ENCODE peak calls at places on chromosomes 12 and 14, in seven cellular contexts. Z is sigmoid colon, X is GM12865, P is testis, T is brain microvascular endothelial cell, R is heart right ventricle, D is AG04450. V is an unnamed sample.

GRCh38 chr14:75380656-75381055 is 47.2 kb upstream of the JDP2 start:
- DNase-seq in Z (no peak), X (no peak), P (peak), T (no peak), R (no peak), D (no peak), V (no peak)

GRCh38 chr14:45194964-45195363 is 58.0 kb downstream of the MIS18BP1 start:
- DNase-seq in Z (no peak), X (no peak), P (no peak), T (no peak), R (no peak), D (no peak), V (no peak)

GRCh38 chr12:4164591-4165558 is 108.7 kb upstream of the CCND2 start:
- DNase-seq in Z (peak), X (peak), P (peak), T (peak), R (peak), D (peak), V (peak)

GRCh38 chr12:17588968-17589367 is 501.0 kb downstream of the RERGL start:
- DNase-seq in Z (no peak), X (no peak), P (peak), T (no peak), R (no peak), D (no peak), V (no peak)

GRCh38 chr12:71799105-71799504 is 40.5 kb upstream of the TBC1D15 start:
- DNase-seq in Z (no peak), X (no peak), P (no peak), T (peak), R (no peak), D (no peak), V (no peak)

GRCh38 chr14:92659765-92660561 is 88.5 kb downstream of the LGMN start:
- DNase-seq in Z (no peak), X (peak), P (peak), T (no peak), R (no peak), D (no peak), V (no peak)

GRCh38 chr12:49615725-49616124 is 7.6 kb upstream of the PRPF40B start:
- DNase-seq in Z (no peak), X (no peak), P (no peak), T (no peak), R (no peak), D (no peak), V (no peak)

GRCh38 chr14:36556811-36557433 is 25.5 kb downstream of the NKX2-8 start:
- DNase-seq in Z (no peak), X (peak), P (peak), T (no peak), R (no peak), D (no peak), V (peak)

GRCh38 chr14:96098309-96098998 is 59.3 kb downstream of the C14orf132 start:
- DNase-seq in Z (no peak), X (peak), P (peak), T (no peak), R (no peak), D (peak), V (peak)

GRCh38 chr12:127411141-127411915 is 855.6 kb upstream of the TMEM132C start:
- DNase-seq in Z (no peak), X (no peak), P (no peak), T (no peak), R (no peak), D (no peak), V (no peak)

GRCh38 chr12:113747048-113747447 is 219.1 kb downstream of the RBM19 start:
- DNase-seq in Z (no peak), X (no peak), P (no peak), T (no peak), R (no peak), D (no peak), V (no peak)

GRCh38 chr14:71698027-71698426 is 234.2 kb upstream of the RGS6 start:
- DNase-seq in Z (no peak), X (no peak), P (no peak), T (no peak), R (no peak), D (no peak), V (no peak)

GRCh38 chr14:50607181-50607580 is 47.2 kb downstream of the ATL1 start:
- DNase-seq in Z (no peak), X (peak), P (no peak), T (no peak), R (no peak), D (no peak), V (no peak)

GRCh38 chr12:89384050-89384749 is 31.9 kb upstream of the DUSP6 start:
- DNase-seq in Z (peak), X (no peak), P (peak), T (peak), R (peak), D (peak), V (no peak)

GRCh38 chr12:122834921-122835692 is at the start of gene HIP1R:
- DNase-seq in Z (peak), X (peak), P (peak), T (no peak), R (peak), D (no peak), V (peak)

GRCh38 chr12:1815814-1816729 is 4.3 kb upstream of the LRTM2 start:
- DNase-seq in Z (no peak), X (no peak), P (no peak), T (no peak), R (no peak), D (no peak), V (no peak)

GRCh38 chr14:96383445-96383844 is 8.5 kb upstream of the AK7 start:
- DNase-seq in Z (no peak), X (no peak), P (no peak), T (no peak), R (no peak), D (no peak), V (no peak)

GRCh38 chr12:127619869-127620769 is 646.9 kb upstream of the TMEM132C start:
- DNase-seq in Z (no peak), X (no peak), P (no peak), T (no peak), R (no peak), D (no peak), V (no peak)

GRCh38 chr12:110543252-110543959 is 39.7 kb downstream of the PPTC7 start:
- DNase-seq in Z (peak), X (peak), P (peak), T (peak), R (peak), D (no peak), V (no peak)

GRCh38 chr14:63182967-63183366 is 21.3 kb upstream of the RHOJ start:
- DNase-seq in Z (no peak), X (no peak), P (no peak), T (no peak), R (no peak), D (no peak), V (no peak)

GRCh38 chr12:121001841-121002483 is 14.3 kb downstream of the C12orf43 start:
- DNase-seq in Z (no peak), X (no peak), P (no peak), T (no peak), R (no peak), D (no peak), V (no peak)

GRCh38 chr12:92424338-92424737 is 278.5 kb upstream of the PLEKHG7 start:
- DNase-seq in Z (no peak), X (no peak), P (no peak), T (peak), R (no peak), D (no peak), V (no peak)

GRCh38 chr12:10178766-10179165 is at the start of gene TMEM52B:
- DNase-seq in Z (no peak), X (no peak), P (no peak), T (no peak), R (no peak), D (no peak), V (no peak)

GRCh38 chr12:68580911-68581310 is 29.8 kb upstream of the RAP1B start:
- DNase-seq in Z (no peak), X (no peak), P (no peak), T (no peak), R (no peak), D (no peak), V (no peak)

GRCh38 chr12:39712334-39712733 is 92.7 kb upstream of the ABCD2 start:
- DNase-seq in Z (no peak), X (no peak), P (no peak), T (no peak), R (no peak), D (no peak), V (no peak)

GRCh38 chr14:104138098-104138890 is at the start of gene KIF26A:
- DNase-seq in Z (peak), X (no peak), P (peak), T (no peak), R (peak), D (no peak), V (no peak)

GRCh38 chr12:1126089-1126488 is 135.1 kb downstream of the ERC1 start:
- DNase-seq in Z (no peak), X (peak), P (no peak), T (no peak), R (no peak), D (no peak), V (no peak)

GRCh38 chr12:43029971-43030370 is 440.4 kb upstream of the PRICKLE1 start:
- DNase-seq in Z (no peak), X (no peak), P (no peak), T (peak), R (no peak), D (no peak), V (no peak)

GRCh38 chr12:41286426-41286825 is 98.3 kb downstream of the PDZRN4 start:
- DNase-seq in Z (no peak), X (no peak), P (no peak), T (no peak), R (no peak), D (no peak), V (no peak)

DNA sequence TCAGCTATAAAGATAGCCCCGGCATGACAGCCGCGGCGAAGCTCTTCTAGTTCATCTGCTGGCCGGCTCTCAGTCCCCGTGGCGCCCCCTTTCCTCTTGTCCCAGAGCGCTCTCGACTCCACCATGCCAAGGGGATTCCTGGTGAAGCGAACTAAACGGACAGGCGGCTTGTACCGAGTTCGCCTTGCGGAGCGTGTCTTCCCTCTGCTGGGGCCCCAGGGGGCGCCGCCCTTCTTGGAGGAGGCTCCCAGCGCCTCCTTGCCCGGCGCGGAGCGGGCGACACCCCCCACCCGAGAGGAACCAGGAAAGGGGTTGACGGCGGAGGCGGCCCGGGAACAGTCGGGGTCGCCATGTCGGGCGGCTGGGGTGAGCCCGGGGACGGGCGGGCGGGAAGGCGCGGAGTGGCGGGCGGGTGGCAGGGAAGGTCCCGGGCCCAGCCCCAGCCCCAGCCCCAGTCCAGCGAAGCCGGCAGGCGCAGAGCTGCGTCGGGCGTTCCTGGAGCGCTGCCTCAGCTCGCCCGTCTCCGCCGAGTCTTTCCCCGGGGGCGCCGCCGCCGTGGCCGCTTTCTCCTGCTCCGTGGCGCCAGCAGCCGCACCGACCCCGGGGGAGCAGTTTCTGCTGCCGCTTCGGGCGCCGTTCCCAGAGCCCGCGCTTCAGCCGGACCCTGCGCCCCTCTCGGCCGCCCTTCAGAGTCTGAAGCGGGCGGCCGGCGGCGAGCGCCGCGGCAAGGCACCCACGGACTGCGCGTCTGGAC is at the start of gene INSM2:
- DNase-seq in Z (no peak), X (peak), P (no peak), T (no peak), R (peak), D (no peak), V (peak)
- TF ChIP-seq CTCF in Z (no peak), X (peak), P (no peak), T (peak), R (no peak), D (peak), V (no peak)

DNA sequence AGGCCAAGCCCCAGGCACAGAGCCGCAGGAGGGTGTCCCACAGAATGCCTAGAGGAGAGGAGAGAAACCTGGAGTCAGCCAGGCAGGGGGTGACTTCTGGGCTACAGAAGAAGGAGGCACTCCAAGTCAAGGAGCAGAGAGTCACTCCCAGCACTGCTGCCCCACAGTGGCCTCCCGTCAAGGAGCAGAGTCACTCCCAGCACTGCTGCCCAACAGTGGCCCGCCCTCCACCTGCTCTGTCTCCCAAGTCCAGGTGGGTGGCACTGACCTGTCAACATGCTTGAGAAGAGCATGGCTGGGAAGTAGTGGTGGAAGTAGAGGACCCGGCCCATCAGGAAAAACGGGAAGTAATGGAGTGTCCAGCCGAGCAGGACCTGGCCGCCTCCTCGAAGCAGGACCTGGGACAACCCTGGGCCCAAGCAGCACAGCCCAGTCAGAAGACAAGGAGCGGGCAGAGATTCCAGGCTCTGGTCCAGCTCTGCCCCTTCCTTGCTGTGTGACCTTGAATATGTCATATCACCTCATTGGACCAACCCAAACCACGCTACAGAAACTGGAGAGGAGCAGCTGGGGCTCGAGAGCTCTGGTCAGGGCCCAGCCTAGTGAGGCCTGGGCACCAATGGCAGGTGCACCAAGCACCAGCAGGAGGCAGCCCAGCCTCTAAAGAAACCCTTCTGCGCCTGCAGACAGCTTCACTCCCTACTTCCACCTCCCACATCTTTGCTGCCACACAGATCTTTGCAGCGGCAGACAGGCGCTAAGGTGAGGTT is 7.6 kb upstream of the NGB start:
- DNase-seq in Z (no peak), X (no peak), P (peak), T (no peak), R (no peak), D (no peak), V (no peak)
- TF ChIP-seq CTCF in Z (no peak), X (peak), P (no peak), T (no peak), R (no peak), D (no peak), V (no peak)

GRCh38 chr14:56487090-56487667 is 92.4 kb upstream of the TMEM260 start:
- DNase-seq in Z (no peak), X (no peak), P (no peak), T (no peak), R (no peak), D (no peak), V (no peak)
- TF ChIP-seq CTCF in Z (no peak), X (no peak), P (no peak), T (peak), R (peak), D (peak), V (no peak)

DNA sequence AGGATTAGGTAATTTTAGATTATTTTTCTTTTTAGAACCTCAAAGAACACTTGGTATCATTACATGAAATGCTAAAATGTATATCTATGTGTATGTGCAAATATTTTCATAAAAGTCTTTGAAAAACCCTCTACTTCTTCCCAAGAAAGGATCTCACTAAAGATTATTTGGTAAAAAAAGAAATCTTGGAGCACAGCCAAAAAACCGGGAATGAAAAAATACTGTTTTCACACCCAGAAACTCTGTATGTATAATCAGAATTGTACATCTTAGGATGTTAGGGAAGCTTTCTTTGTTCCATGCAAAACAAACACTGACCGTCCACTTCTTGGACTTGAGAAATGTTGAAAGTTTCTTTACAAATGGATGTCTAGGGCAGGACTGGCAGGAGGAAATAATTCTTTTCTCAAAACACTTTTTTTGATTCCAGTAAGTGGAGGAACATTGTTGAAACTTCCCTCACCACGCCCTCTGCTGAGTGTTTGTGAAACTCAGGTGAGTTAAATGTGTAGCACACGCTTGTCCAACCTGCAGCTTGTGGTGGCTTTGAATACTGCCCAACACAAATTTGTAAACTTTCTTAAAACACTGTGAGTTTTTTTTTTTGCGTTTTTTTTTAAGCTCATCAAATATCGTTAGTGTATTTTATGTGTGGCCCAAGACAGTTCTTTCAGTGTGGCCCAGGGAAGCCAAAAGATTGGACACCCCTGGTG is 26.5 kb downstream of the FBXO34 start:
- DNase-seq in Z (no peak), X (peak), P (no peak), T (no peak), R (no peak), D (no peak), V (peak)
- TF ChIP-seq CTCF in Z (no peak), X (no peak), P (no peak), T (no peak), R (no peak), D (no peak), V (no peak)

GRCh38 chr14:53153702-53154112 is 584 bp upstream of the DDHD1 start:
- DNase-seq in Z (no peak), X (no peak), P (no peak), T (no peak), R (no peak), D (no peak), V (no peak)

GRCh38 chr14:53151523-53151866 is 1.6 kb downstream of the DDHD1 start:
- DNase-seq in Z (no peak), X (no peak), P (peak), T (no peak), R (no peak), D (no peak), V (no peak)

GRCh38 chr14:53152627-53152908 is 555 bp downstream of the DDHD1 start:
- DNase-seq in Z (no peak), X (no peak), P (no peak), T (peak), R (no peak), D (no peak), V (peak)

GRCh38 chr14:53152909-53153701 is at the start of gene DDHD1:
- DNase-seq in Z (peak), X (peak), P (peak), T (peak), R (peak), D (no peak), V (peak)

GRCh38 chr14:53151867-53152626 is 1.1 kb downstream of the DDHD1 start:
- DNase-seq in Z (peak), X (peak), P (peak), T (peak), R (peak), D (no peak), V (peak)
- TF ChIP-seq CTCF in Z (no peak), X (no peak), P (no peak), T (peak), R (no peak), D (no peak), V (no peak)

DNA sequence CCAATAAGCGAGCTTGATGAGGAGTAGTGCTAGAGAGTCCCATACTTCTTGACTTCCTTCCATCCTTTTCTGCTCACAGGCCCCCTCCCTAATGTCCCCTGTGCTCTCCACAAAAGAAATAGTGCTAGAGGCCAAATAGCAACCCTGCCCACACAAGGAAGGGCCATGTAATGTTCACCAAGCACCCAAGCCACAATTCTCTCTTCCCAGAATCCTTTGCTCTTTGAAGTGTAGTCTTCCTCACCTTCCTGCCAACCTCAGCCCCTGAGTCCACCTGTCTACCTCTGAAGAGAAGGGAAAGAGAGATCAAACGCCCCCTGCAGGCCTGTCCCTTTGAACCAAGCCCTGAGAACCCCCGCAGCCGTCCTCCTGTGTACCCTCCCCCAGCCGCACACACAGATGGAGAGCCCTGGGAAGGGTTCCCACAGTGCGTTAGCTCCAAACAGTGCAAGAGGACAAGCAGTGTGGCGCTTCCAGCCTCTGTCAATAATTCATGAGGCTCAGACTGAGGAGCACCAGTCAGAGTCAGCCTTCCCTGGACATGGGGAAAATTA is 1.9 kb upstream of the DHRS4 start:
- DNase-seq in Z (no peak), X (no peak), P (peak), T (no peak), R (no peak), D (no peak), V (no peak)
- TF ChIP-seq CTCF in Z (no peak), X (no peak), P (no peak), T (peak), R (no peak), D (no peak), V (no peak)

GRCh38 chr14:49550284-49551184 is 35.6 kb downstream of the RPS29 start:
- DNase-seq in Z (no peak), X (no peak), P (no peak), T (no peak), R (no peak), D (no peak), V (no peak)
- TF ChIP-seq CTCF in Z (no peak), X (no peak), P (no peak), T (peak), R (no peak), D (peak), V (no peak)